ENCODE peak calls at places on chromosomes 12 and 14, in five cellular contexts. One of them, this sample, is unnamed.

GRCh38 chr12:70101064-70101463 is 142.2 kb upstream of the CNOT2 start:
- DNase-seq in tibial nerve: no peak
- DNase-seq in Peyer's patch: no peak
- DNase-seq in uterus: no peak
- DNase-seq in IMR-90: no peak
- DNase-seq in this sample: no peak

GRCh38 chr14:45262637-45263036 is 9.6 kb upstream of the MIS18BP1 start:
- DNase-seq in tibial nerve: no peak
- DNase-seq in Peyer's patch: no peak
- DNase-seq in uterus: no peak
- DNase-seq in IMR-90: no peak
- DNase-seq in this sample: no peak

GRCh38 chr12:130552483-130552996 is 163.6 kb downstream of the RIMBP2 start:
- DNase-seq in tibial nerve: no peak
- DNase-seq in Peyer's patch: no peak
- DNase-seq in uterus: no peak
- DNase-seq in IMR-90: no peak
- DNase-seq in this sample: no peak

GRCh38 chr12:72570601-72571000 is 298.4 kb downstream of the TRHDE start:
- DNase-seq in tibial nerve: no peak
- DNase-seq in Peyer's patch: no peak
- DNase-seq in uterus: no peak
- DNase-seq in IMR-90: no peak
- DNase-seq in this sample: no peak

GRCh38 chr12:53235164-53235563 is 3.2 kb upstream of the RARG start:
- DNase-seq in tibial nerve: no peak
- DNase-seq in Peyer's patch: no peak
- DNase-seq in uterus: no peak
- DNase-seq in IMR-90: no peak
- DNase-seq in this sample: no peak

GRCh38 chr12:53938276-53939140 is at the start of gene HOXC13:
- DNase-seq in tibial nerve: no peak
- DNase-seq in Peyer's patch: no peak
- DNase-seq in uterus: no peak
- DNase-seq in IMR-90: no peak
- DNase-seq in this sample: no peak

GRCh38 chr12:32293808-32294419 is 105.4 kb upstream of the FGD4 start:
- DNase-seq in tibial nerve: no peak
- DNase-seq in Peyer's patch: no peak
- DNase-seq in uterus: no peak
- DNase-seq in IMR-90: no peak
- DNase-seq in this sample: no peak

GRCh38 chr14:39762576-39763401 is 330.6 kb upstream of the FBXO33 start:
- DNase-seq in tibial nerve: no peak
- DNase-seq in Peyer's patch: no peak
- DNase-seq in uterus: no peak
- DNase-seq in IMR-90: no peak
- DNase-seq in this sample: no peak

GRCh38 chr14:63673882-63674497 is 32.3 kb upstream of the WDR89 start:
- DNase-seq in tibial nerve: no peak
- DNase-seq in Peyer's patch: no peak
- DNase-seq in uterus: no peak
- DNase-seq in IMR-90: no peak
- DNase-seq in this sample: no peak

GRCh38 chr12:107622005-107622404 is 63.6 kb upstream of the PWP1 start:
- DNase-seq in tibial nerve: no peak
- DNase-seq in Peyer's patch: no peak
- DNase-seq in uterus: no peak
- DNase-seq in IMR-90: peak; percentile 3
- DNase-seq in this sample: no peak

GRCh38 chr14:84024231-84024630 is 1505.7 kb upstream of the FLRT2 start:
- DNase-seq in tibial nerve: no peak
- DNase-seq in Peyer's patch: no peak
- DNase-seq in uterus: no peak
- DNase-seq in IMR-90: no peak
- DNase-seq in this sample: no peak

GRCh38 chr12:104370989-104371870 is 67.7 kb downstream of the EID3 start:
- DNase-seq in tibial nerve: no peak
- DNase-seq in Peyer's patch: no peak
- DNase-seq in uterus: no peak
- DNase-seq in IMR-90: peak; percentile 57
- DNase-seq in this sample: no peak

GRCh38 chr14:68518910-68519686 is 273.8 kb downstream of the ZFP36L1 start:
- DNase-seq in tibial nerve: no peak
- DNase-seq in Peyer's patch: no peak
- DNase-seq in uterus: peak; percentile 53
- DNase-seq in IMR-90: peak; percentile 63
- DNase-seq in this sample: no peak
- TF ChIP-seq POLR2A in tibial nerve: no peak
- TF ChIP-seq POLR2A in Peyer's patch: no peak
- TF ChIP-seq POLR2A in uterus: no peak
- TF ChIP-seq POLR2A in IMR-90: no peak
- TF ChIP-seq POLR2A in this sample: no peak

GRCh38 chr12:24060089-24060488 is 110.6 kb upstream of the SOX5 start:
- DNase-seq in tibial nerve: no peak
- DNase-seq in Peyer's patch: no peak
- DNase-seq in uterus: no peak
- DNase-seq in IMR-90: no peak
- DNase-seq in this sample: no peak
- TF ChIP-seq CTCF in tibial nerve: no peak
- TF ChIP-seq CTCF in Peyer's patch: no peak
- TF ChIP-seq CTCF in uterus: no peak
- TF ChIP-seq CTCF in IMR-90: no peak
- TF ChIP-seq CTCF in this sample: no peak

DNA sequence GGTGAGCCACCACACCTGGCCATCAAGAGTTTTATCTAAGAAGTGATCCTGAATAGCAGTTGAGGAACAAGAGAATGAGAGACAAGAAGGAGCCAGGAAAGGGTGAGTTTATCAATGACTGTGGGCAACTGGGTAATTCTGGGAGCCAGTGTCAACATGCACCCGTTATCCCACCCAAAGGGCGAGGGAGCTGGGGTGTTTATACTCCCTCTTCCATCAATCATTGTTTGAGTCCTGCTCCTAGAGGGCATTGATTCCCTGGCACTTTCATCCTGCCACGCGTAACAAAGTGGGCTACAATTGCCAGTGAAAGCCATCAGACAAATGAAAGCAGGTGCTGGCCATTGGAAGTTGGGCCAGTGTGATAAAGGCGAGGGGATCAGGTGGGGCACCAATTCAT is 136.3 kb downstream of the SUDS3 start:
- DNase-seq in tibial nerve: no peak
- DNase-seq in Peyer's patch: no peak
- DNase-seq in uterus: no peak
- DNase-seq in IMR-90: no peak
- DNase-seq in this sample: no peak
- TF ChIP-seq POLR2A in tibial nerve: no peak
- TF ChIP-seq POLR2A in Peyer's patch: no peak
- TF ChIP-seq POLR2A in uterus: no peak
- TF ChIP-seq POLR2A in IMR-90: no peak
- TF ChIP-seq POLR2A in this sample: no peak

GRCh38 chr14:68655961-68656360 is 136.9 kb downstream of the ZFP36L1 start:
- DNase-seq in tibial nerve: no peak
- DNase-seq in Peyer's patch: no peak
- DNase-seq in uterus: no peak
- DNase-seq in IMR-90: no peak
- DNase-seq in this sample: no peak
- TF ChIP-seq CTCF in tibial nerve: no peak
- TF ChIP-seq CTCF in Peyer's patch: no peak
- TF ChIP-seq CTCF in uterus: no peak
- TF ChIP-seq CTCF in IMR-90: no peak
- TF ChIP-seq CTCF in this sample: no peak

GRCh38 chr14:49863483-49864262 is 11.1 kb upstream of the NEMF start:
- DNase-seq in tibial nerve: no peak
- DNase-seq in Peyer's patch: no peak
- DNase-seq in uterus: peak; percentile 41
- DNase-seq in IMR-90: no peak
- DNase-seq in this sample: no peak
- TF ChIP-seq POLR2A in tibial nerve: no peak
- TF ChIP-seq POLR2A in Peyer's patch: no peak
- TF ChIP-seq POLR2A in uterus: no peak
- TF ChIP-seq POLR2A in IMR-90: no peak
- TF ChIP-seq POLR2A in this sample: no peak

GRCh38 chr12:44930972-44931600 is 55.0 kb upstream of the NELL2 start:
- DNase-seq in tibial nerve: no peak
- DNase-seq in Peyer's patch: no peak
- DNase-seq in uterus: no peak
- DNase-seq in IMR-90: peak; percentile 73
- DNase-seq in this sample: no peak
- TF ChIP-seq CTCF in tibial nerve: peak; percentile 60
- TF ChIP-seq CTCF in Peyer's patch: no peak
- TF ChIP-seq CTCF in uterus: peak; percentile 48
- TF ChIP-seq CTCF in IMR-90: peak; percentile 66
- TF ChIP-seq CTCF in this sample: peak; percentile 54

DNA sequence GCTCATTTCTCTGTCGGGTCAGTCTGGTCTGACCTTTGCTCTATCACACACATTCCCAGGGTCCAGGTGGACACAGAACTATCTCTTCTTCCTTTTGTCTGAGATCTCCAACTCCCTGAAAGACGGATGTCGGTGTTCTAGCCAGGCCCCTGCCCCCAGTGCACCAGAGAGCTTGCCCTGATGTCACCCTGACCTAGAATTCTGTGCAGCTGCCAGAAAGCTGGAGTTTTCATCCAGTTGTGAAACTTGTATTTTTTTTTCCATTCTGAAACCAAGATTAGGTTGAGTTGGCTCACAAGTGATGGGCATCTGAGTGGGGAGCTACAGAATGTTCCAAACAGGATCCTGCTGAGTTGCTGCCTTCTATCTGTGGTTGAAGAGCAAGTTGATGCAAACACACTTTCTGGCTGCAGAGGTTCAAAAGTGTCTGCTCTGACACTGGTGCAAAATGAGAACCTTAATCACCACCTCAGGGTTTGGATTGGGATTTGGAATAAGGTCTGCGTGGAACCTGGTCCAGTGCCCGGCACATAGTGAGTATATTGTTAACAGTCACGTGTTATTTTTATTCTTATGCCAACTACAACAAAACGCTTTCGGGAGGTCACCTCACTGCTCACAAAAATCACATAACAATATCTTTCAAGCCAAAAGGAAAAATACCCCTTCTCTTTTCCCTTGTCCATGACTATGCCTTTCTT is 211.5 kb downstream of the SLC15A4 start:
- DNase-seq in tibial nerve: no peak
- DNase-seq in Peyer's patch: no peak
- DNase-seq in uterus: peak; percentile 38
- DNase-seq in IMR-90: no peak
- DNase-seq in this sample: no peak
- TF ChIP-seq POLR2A in tibial nerve: no peak
- TF ChIP-seq POLR2A in Peyer's patch: no peak
- TF ChIP-seq POLR2A in uterus: no peak
- TF ChIP-seq POLR2A in IMR-90: no peak
- TF ChIP-seq POLR2A in this sample: no peak

GRCh38 chr14:75876526-75876925 is 105.3 kb downstream of the TGFB3 start:
- DNase-seq in tibial nerve: no peak
- DNase-seq in Peyer's patch: no peak
- DNase-seq in uterus: no peak
- DNase-seq in IMR-90: peak; percentile 38
- DNase-seq in this sample: no peak

GRCh38 chr14:75877884-75878283 is 103.9 kb downstream of the TGFB3 start:
- DNase-seq in tibial nerve: no peak
- DNase-seq in Peyer's patch: no peak
- DNase-seq in uterus: no peak
- DNase-seq in IMR-90: no peak
- DNase-seq in this sample: no peak

GRCh38 chr14:75875958-75876357 is 105.8 kb downstream of the TGFB3 start:
- DNase-seq in tibial nerve: no peak
- DNase-seq in Peyer's patch: no peak
- DNase-seq in uterus: no peak
- DNase-seq in IMR-90: no peak
- DNase-seq in this sample: no peak

GRCh38 chr14:75879031-75879430 is 102.8 kb downstream of the TGFB3 start:
- DNase-seq in tibial nerve: no peak
- DNase-seq in Peyer's patch: no peak
- DNase-seq in uterus: no peak
- DNase-seq in IMR-90: peak; percentile 97
- DNase-seq in this sample: no peak

GRCh38 chr14:75877292-75877691 is 104.5 kb downstream of the TGFB3 start:
- DNase-seq in tibial nerve: no peak
- DNase-seq in Peyer's patch: no peak
- DNase-seq in uterus: no peak
- DNase-seq in IMR-90: peak; percentile 97
- DNase-seq in this sample: no peak
- TF ChIP-seq CTCF in tibial nerve: no peak
- TF ChIP-seq CTCF in Peyer's patch: no peak
- TF ChIP-seq CTCF in uterus: no peak
- TF ChIP-seq CTCF in IMR-90: no peak
- TF ChIP-seq CTCF in this sample: no peak

DNA sequence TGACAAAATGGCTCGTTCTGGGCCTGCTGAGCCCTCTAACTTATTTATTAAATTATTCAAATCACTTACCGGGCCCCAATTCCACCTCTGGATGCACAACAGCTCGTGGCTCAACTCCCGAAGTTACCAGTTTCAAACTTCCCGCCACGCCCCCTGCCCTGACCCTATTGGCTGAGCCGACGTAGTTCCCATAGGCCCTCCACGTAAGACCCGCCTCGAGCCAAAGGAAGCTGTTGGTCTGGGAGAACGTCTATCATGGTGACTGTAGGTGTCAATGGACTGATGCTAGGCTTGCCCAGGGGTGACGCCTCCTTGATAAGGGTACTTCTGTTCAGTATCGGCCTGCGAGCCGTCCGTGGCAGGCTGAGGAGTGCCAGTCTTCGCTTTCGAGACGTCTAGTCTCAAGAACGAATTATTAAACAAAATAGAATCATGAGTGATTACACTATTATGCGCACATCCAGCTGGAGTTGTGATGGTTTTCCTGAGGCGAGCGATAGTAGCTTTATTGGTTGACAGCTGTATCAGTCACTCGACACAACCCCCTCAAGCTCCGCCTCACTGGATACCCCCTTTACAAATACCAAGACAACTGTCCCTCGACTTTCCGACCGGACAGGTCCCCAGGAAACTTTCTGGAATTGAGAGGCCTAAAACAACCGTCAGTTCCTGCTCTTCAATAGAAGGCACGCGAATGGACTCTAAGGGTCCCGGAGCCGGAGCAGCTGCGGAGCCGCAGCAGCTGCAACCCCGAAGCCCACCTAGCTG is at the start of gene CDCA3:
- DNase-seq in tibial nerve: peak; percentile 90
- DNase-seq in Peyer's patch: peak; percentile 98
- DNase-seq in uterus: peak; percentile 98
- DNase-seq in IMR-90: peak; percentile 98
- DNase-seq in this sample: peak; percentile 92
- TF ChIP-seq POLR2A in tibial nerve: peak; percentile 28
- TF ChIP-seq POLR2A in Peyer's patch: peak; percentile 98
- TF ChIP-seq POLR2A in uterus: peak; percentile 6
- TF ChIP-seq POLR2A in IMR-90: peak; percentile 84
- TF ChIP-seq POLR2A in this sample: peak; percentile 59

GRCh38 chr14:66507722-66508546 is at the start of gene GPHN:
- DNase-seq in tibial nerve: peak; percentile 88
- DNase-seq in Peyer's patch: peak; percentile 97
- DNase-seq in uterus: peak; percentile 95
- DNase-seq in IMR-90: peak; percentile 97
- DNase-seq in this sample: peak; percentile 72
- TF ChIP-seq CTCF in tibial nerve: peak; percentile 26
- TF ChIP-seq CTCF in Peyer's patch: no peak
- TF ChIP-seq CTCF in uterus: peak; percentile 40
- TF ChIP-seq CTCF in IMR-90: peak; percentile 25
- TF ChIP-seq CTCF in this sample: peak; percentile 33

This sample was measured in esophagus squamous epithelium.